ENCODE peak calls at places on chromosomes 5 and 9, in six cellular contexts. Q, S, N, R, F and O are unnamed samples.

GRCh38 chr5:1761453-1761755 is 38.2 kb downstream of the MRPL36 start:
- DNase-seq in F (peak; percentile 41), N (no peak), Q (no peak), S (no peak), R (no peak), O (no peak)

GRCh38 chr9:76417394-76417793 is 23.2 kb upstream of the RFK start:
- DNase-seq in Q (no peak), R (no peak), S (no peak), F (no peak), N (peak; percentile 51), O (no peak)

GRCh38 chr9:108478431-108478837 is 377.4 kb downstream of the ACTL7B start:
- DNase-seq in F (no peak), N (no peak), R (no peak), Q (no peak), S (no peak), O (no peak)

GRCh38 chr9:122346478-122347347 is 24.1 kb upstream of the PTGS1 start:
- DNase-seq in R (no peak), S (no peak), Q (no peak), F (peak; percentile 80), N (peak; percentile 7), O (peak; percentile 39)

GRCh38 chr9:27749838-27750237 is 176.6 kb upstream of the C9orf72 start:
- DNase-seq in S (no peak), F (peak; percentile 51), Q (no peak), R (no peak), N (no peak), O (no peak)

GRCh38 chr9:98785333-98785933 is 10.9 kb downstream of the ANKS6 start:
- DNase-seq in Q (no peak), N (no peak), S (no peak), F (peak; percentile 35), R (no peak), O (no peak)

GRCh38 chr9:101848485-101848919 is 110.1 kb upstream of the GRIN3A start:
- DNase-seq in R (peak; percentile 15), F (no peak), Q (no peak), N (no peak), S (no peak), O (no peak)

GRCh38 chr9:20355022-20355421 is 267.3 kb downstream of the MLLT3 start:
- DNase-seq in N (no peak), Q (no peak), S (no peak), R (no peak), F (no peak), O (no peak)

GRCh38 chr5:100647461-100648230 is 112.5 kb downstream of the FAM174A start:
- DNase-seq in N (no peak), R (peak; percentile 30), F (no peak), Q (no peak), S (no peak), O (no peak)

GRCh38 chr5:143008809-143009521 is 238.8 kb downstream of the ARHGAP26 start:
- DNase-seq in F (no peak), R (no peak), S (no peak), N (no peak), Q (peak; percentile 98), O (no peak)

GRCh38 chr5:142432961-142433360 is 108.1 kb upstream of the SPRY4 start:
- DNase-seq in Q (no peak), N (no peak), R (no peak), F (no peak), S (no peak), O (no peak)

GRCh38 chr5:56099346-56099745 is 104.6 kb upstream of the IL6ST start:
- DNase-seq in S (no peak), N (peak; percentile 39), R (no peak), Q (no peak), F (no peak), O (no peak)

GRCh38 chr9:111427186-111427585 is 57.0 kb downstream of the ECPAS start:
- DNase-seq in S (no peak), Q (no peak), F (no peak), N (no peak), R (peak; percentile 16), O (no peak)

GRCh38 chr5:131570757-131571156 is 64.3 kb downstream of the RAPGEF6 start:
- DNase-seq in F (no peak), N (no peak), Q (no peak), R (no peak), S (no peak), O (no peak)

GRCh38 chr5:525164-525761 is 1.0 kb upstream of the SLC9A3 start:
- DNase-seq in F (no peak), R (no peak), Q (no peak), S (no peak), N (no peak), O (no peak)

GRCh38 chr5:102539598-102539997 is 40.8 kb upstream of the SLCO6A1 start:
- DNase-seq in R (no peak), S (no peak), Q (no peak), F (no peak), N (no peak), O (no peak)

GRCh38 chr5:179486596-179487051 is 63.7 kb upstream of the RUFY1 start:
- DNase-seq in N (no peak), R (no peak), S (no peak), F (no peak), Q (no peak), O (no peak)

GRCh38 chr5:33588654-33589372 is 148.0 kb downstream of the TARS1 start:
- DNase-seq in S (no peak), Q (no peak), N (peak; percentile 34), F (peak; percentile 89), R (peak; percentile 65), O (peak; percentile 24)

GRCh38 chr9:3879315-3879714 is 353.5 kb upstream of the RFX3 start:
- DNase-seq in N (no peak), R (no peak), F (no peak), Q (no peak), S (no peak), O (no peak)

GRCh38 chr5:144944936-144945335 is 774.3 kb downstream of the KCTD16 start:
- DNase-seq in S (no peak), R (no peak), Q (no peak), F (no peak), N (no peak), O (no peak)

GRCh38 chr9:130610862-130611689 is 31.7 kb downstream of the FUBP3 start:
- DNase-seq in F (no peak), Q (no peak), S (no peak), R (no peak), N (no peak), O (no peak)

GRCh38 chr9:130616451-130616850 is 37.1 kb downstream of the FUBP3 start:
- DNase-seq in F (no peak), Q (no peak), R (no peak), S (no peak), N (no peak), O (no peak)
- TF ChIP-seq TAF1 in F (no peak), Q (no peak), R (no peak), S (no peak), N (no peak), O (no peak)

DNA sequence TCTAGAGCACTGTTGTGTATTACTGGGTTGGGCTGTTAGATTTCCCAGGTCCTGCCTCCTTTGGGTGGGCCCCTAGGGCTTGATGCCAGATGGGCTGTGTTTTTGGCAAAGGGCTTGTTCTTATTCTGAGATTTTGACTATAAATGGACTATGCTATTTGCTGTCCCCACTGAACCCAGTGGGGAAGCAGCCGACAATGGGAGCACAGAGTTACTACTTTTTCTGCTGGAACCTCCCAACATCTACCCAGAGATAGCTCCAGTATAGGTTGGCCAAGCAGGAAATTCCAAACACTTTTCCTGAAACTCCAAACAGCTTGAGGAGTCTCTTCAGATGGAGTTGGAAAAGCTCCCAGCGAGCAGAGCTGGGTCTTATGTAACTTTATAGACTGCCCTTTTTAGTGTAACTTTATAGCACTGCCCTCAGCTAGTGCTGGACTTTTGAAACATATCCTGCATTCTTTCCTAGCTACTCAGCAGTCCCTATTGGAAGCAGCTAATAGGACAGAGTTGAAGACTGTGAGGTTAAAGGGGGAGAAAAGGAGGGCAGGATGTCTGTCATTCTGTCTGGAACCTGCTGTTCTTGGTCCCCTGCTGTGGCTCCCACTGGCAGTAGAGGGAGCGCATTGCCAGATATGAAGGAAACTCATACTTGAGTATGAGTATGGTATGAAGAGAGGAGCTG is 21.0 kb downstream of the RUSC2 start:
- DNase-seq in Q (no peak), F (no peak), S (no peak), R (no peak), N (peak; percentile 88), O (no peak)
- TF ChIP-seq POLR2A in Q (no peak), F (no peak), S (no peak), R (no peak), N (no peak), O (no peak)

DNA sequence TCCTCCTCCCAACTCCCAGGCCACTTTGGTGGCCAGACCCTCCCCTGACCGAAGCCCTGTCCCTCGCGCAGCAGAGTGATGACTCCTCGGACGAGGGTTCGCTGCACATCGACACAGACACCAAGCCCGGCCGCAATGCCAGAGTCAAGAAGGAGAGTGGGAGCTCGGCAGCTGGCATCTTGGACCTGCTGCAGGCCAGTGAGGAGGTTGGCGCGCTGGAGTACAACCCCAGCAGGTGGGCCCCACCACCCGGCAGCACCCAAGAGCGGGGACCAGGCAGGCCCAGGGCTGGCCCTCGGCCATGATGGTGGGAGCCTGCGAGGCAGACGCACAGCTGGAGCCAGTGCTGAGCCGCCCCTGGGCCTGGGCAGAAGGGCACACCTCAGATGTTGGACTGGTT is 90.6 kb downstream of the PHF2 start:
- DNase-seq in S (no peak), N (no peak), R (no peak), F (no peak), Q (no peak), O (no peak)
- TF ChIP-seq TAF1 in S (no peak), N (no peak), R (no peak), F (no peak), Q (no peak), O (no peak)

GRCh38 chr9:70470050-70471015 is 55.9 kb upstream of the KLF9 start:
- DNase-seq in S (no peak), N (peak; percentile 90), R (no peak), F (no peak), Q (no peak), O (no peak)
- TF ChIP-seq POLR2A in S (no peak), N (no peak), R (no peak), F (no peak), Q (no peak), O (no peak)

DNA sequence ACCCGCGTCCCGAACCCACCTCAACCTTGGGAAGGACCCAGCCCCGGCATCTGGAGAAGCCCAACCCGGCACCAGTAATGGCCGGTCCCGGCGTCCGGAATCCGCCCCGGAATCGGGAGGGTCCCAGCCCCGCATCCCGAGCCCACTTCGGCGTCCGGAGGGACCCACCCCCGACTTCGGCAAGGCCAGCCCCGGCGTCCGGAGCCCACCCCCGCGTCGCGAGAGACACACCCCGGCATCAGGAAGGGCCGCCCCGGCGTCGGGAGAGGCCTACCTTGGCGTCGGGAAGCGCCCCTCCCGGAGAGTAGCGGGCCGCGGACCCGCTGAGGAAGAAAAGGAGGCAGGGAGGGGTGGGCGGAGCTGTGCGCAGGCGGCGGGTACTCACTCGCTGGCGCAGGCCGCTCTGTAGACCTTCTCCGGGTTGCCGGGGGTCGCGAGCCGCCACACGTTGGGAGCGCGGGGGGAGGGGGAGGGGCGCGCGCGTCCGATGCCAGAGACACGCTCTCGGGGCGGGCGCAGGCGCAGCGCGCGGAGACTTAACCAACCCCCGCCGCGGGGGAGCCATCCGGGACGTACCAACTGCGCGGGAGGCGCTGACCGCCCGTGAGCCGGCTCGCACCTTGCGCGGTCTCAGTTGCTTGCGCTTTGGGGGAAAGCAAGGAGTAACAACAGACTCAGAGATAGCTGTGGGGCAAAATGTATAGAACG is at the start of gene UIMC1:
- DNase-seq in F (peak; percentile 99), S (peak; percentile 78), N (peak; percentile 82), Q (peak; percentile 71), R (peak; percentile 94), O (peak; percentile 78)
- TF ChIP-seq TAF1 in F (peak; percentile 64), S (peak; percentile 86), N (peak; percentile 83), Q (peak; percentile 92), R (peak; percentile 78), O (peak; percentile 89)

GRCh38 chr5:43066799-43067741 is 27.0 kb upstream of the ANXA2R start:
- DNase-seq in Q (peak; percentile 74), F (peak; percentile 94), S (peak; percentile 42), R (peak; percentile 70), N (peak; percentile 87), O (peak; percentile 26)
- TF ChIP-seq POLR2A in Q (peak; percentile 47), F (peak; percentile 84), S (peak; percentile 74), R (peak; percentile 78), N (peak; percentile 15), O (peak; percentile 55)